ENCODE peak calls at places on chromosome 19, in nine cellular contexts. N, B, S, M, G, R, C, V and U are unnamed samples.

GRCh38 chr19:18173572-18174294 is at the start of gene IFI30:
- DNase-seq in B (no peak), R (no peak), C (no peak), V (peak), M (peak), S (no peak), N (peak), G (no peak), U (no peak)

GRCh38 chr19:9622531-9622930 is 1.5 kb upstream of the ZNF561 start:
- DNase-seq in S (no peak), G (no peak), R (no peak), N (no peak), C (no peak), M (no peak), V (no peak), B (peak), U (no peak)

GRCh38 chr19:5823579-5824281 is 15.8 kb downstream of the FUT6 start:
- DNase-seq in G (no peak), V (no peak), M (no peak), N (no peak), C (no peak), R (no peak), S (no peak), B (no peak), U (no peak)

GRCh38 chr19:6061420-6062130 is 48.7 kb downstream of the RFX2 start:
- DNase-seq in N (no peak), B (no peak), R (no peak), M (no peak), C (no peak), S (no peak), V (no peak), G (no peak), U (no peak)

GRCh38 chr19:10553087-10553667 is 9.5 kb downstream of the ATG4D start:
- DNase-seq in S (no peak), N (no peak), G (no peak), M (no peak), C (no peak), R (no peak), B (no peak), V (no peak), U (no peak)

GRCh38 chr19:42412661-42413076 is 14.5 kb downstream of the LIPE start:
- DNase-seq in V (no peak), C (no peak), R (no peak), S (no peak), B (no peak), M (no peak), N (no peak), G (peak), U (no peak)

GRCh38 chr19:4368128-4368820 is 24.9 kb downstream of the MPND start:
- DNase-seq in S (no peak), N (peak), B (no peak), R (no peak), C (no peak), V (no peak), M (no peak), G (no peak), U (no peak)

GRCh38 chr19:40423938-40424337 is 1.9 kb downstream of the SERTAD1 start:
- DNase-seq in B (no peak), G (no peak), C (no peak), N (no peak), R (no peak), S (no peak), V (no peak), M (no peak), U (no peak)

GRCh38 chr19:16496613-16496983 is 404 bp downstream of the C19orf44 start:
- DNase-seq in N (no peak), M (no peak), G (no peak), B (peak), C (no peak), V (no peak), S (peak), R (no peak), U (peak)

GRCh38 chr19:50198431-50199253 is 4.8 kb upstream of the MYH14 start:
- DNase-seq in S (no peak), V (no peak), N (no peak), B (no peak), G (peak), R (no peak), C (no peak), M (no peak), U (no peak)

GRCh38 chr19:41616785-41617621 is 9.9 kb downstream of the CEACAM4 start:
- DNase-seq in V (no peak), M (no peak), B (no peak), S (no peak), G (no peak), R (no peak), N (peak), C (no peak), U (no peak)

GRCh38 chr19:41321204-41321599 is 11.2 kb downstream of the CCDC97 start:
- DNase-seq in S (no peak), G (no peak), N (no peak), M (no peak), V (no peak), C (no peak), R (no peak), B (no peak), U (no peak)

GRCh38 chr19:30696514-30696913 is 324.3 kb downstream of the ZNF536 start:
- DNase-seq in G (no peak), B (no peak), S (no peak), R (no peak), M (no peak), C (peak), V (no peak), N (peak), U (no peak)

GRCh38 chr19:2357279-2358206 is 2.5 kb upstream of the TMPRSS9 start:
- DNase-seq in N (no peak), B (no peak), V (no peak), G (no peak), S (no peak), M (no peak), C (no peak), R (no peak), U (no peak)

GRCh38 chr19:17123041-17123440 is 47.5 kb downstream of the MYO9B start:
- DNase-seq in M (no peak), R (no peak), C (no peak), S (no peak), V (no peak), N (no peak), B (no peak), G (no peak), U (no peak)

GRCh38 chr19:22595918-22596341 is 38.2 kb upstream of the ZNF492 start:
- DNase-seq in B (no peak), M (no peak), C (no peak), S (no peak), R (no peak), G (peak), N (peak), V (no peak), U (no peak)

GRCh38 chr19:47675271-47675670 is 38.0 kb upstream of the EHD2 start:
- DNase-seq in V (no peak), N (no peak), R (no peak), M (no peak), S (no peak), G (no peak), C (no peak), B (no peak), U (no peak)

GRCh38 chr19:10139952-10140351 is 20.3 kb upstream of the EIF3G start:
- DNase-seq in S (no peak), C (no peak), R (no peak), V (no peak), M (no peak), G (no peak), B (no peak), N (no peak), U (no peak)

GRCh38 chr19:40366697-40367561 is 18.4 kb downstream of the PLD3 start:
- DNase-seq in R (no peak), S (no peak), M (no peak), V (no peak), G (peak), N (no peak), B (no peak), C (peak), U (no peak)

GRCh38 chr19:722553-723101 is 13.9 kb downstream of the PALM start:
- DNase-seq in B (no peak), R (no peak), C (no peak), V (no peak), N (no peak), M (no peak), S (no peak), G (no peak), U (no peak)

GRCh38 chr19:8215783-8216182 is 6.6 kb downstream of the CERS4 start:
- DNase-seq in S (no peak), M (no peak), G (no peak), B (no peak), V (no peak), C (no peak), N (no peak), R (no peak), U (no peak)

GRCh38 chr19:21749090-21749489 is 18.3 kb downstream of the ZNF100 start:
- DNase-seq in M (no peak), N (no peak), V (no peak), B (no peak), S (no peak), C (no peak), G (no peak), R (no peak), U (no peak)